ENCODE peak calls at places on chromosomes 16 and 17, in six cellular contexts. R is pancreas, D is tibial nerve, A is A549, V is foreskin fibroblast, H is osteocyte. C is an unnamed sample.
A peak's percentile ranks its signal among the peaks of the same experiment; 100 is the strongest.

GRCh38 chr17:4498461-4499397 is at the start of gene SPNS2:
- DNase-seq in R (peak; percentile 70), D (no peak), A (peak; percentile 93), V (peak; percentile 38), H (no peak), C (peak; percentile 73)

GRCh38 chr17:66775262-66775661 is 59.7 kb upstream of the CACNG5 start:
- DNase-seq in R (no peak), D (no peak), A (no peak), V (no peak), H (no peak), C (no peak)

GRCh38 chr16:65372171-65372570 is 250.3 kb upstream of the CDH11 start:
- DNase-seq in R (no peak), D (no peak), A (no peak), V (no peak), H (no peak), C (no peak)

GRCh38 chr17:80379348-80379747 is 35.6 kb upstream of the ENDOV start:
- DNase-seq in R (no peak), D (no peak), A (no peak), V (no peak), H (no peak), C (no peak)

GRCh38 chr16:85306071-85306792 is 194.0 kb upstream of the CIBAR2 start:
- DNase-seq in R (peak; percentile 77), D (peak; percentile 87), A (no peak), V (peak; percentile 68), H (no peak), C (no peak)

GRCh38 chr17:68576811-68577551 is 24.2 kb downstream of the FAM20A start:
- DNase-seq in R (peak; percentile 15), D (peak; percentile 50), A (no peak), V (peak; percentile 60), H (no peak), C (no peak)

GRCh38 chr17:1315891-1316403 is 36.5 kb downstream of the TRARG1 start:
- DNase-seq in R (no peak), D (no peak), A (no peak), V (no peak), H (no peak), C (no peak)

GRCh38 chr17:43584666-43585102 is 38.5 kb upstream of the ETV4 start:
- DNase-seq in R (no peak), D (no peak), A (no peak), V (no peak), H (no peak), C (no peak)

GRCh38 chr17:19410875-19411291 is at the start of gene RNF112:
- DNase-seq in R (no peak), D (no peak), A (no peak), V (peak; percentile 32), H (no peak), C (no peak)

GRCh38 chr17:82751171-82751570 is 694 bp upstream of the TBCD start:
- DNase-seq in R (no peak), D (no peak), A (no peak), V (no peak), H (no peak), C (no peak)

GRCh38 chr17:68794636-68795503 is 160.3 kb downstream of the ABCA8 start:
- DNase-seq in R (no peak), D (peak; percentile 50), A (no peak), V (peak; percentile 77), H (no peak), C (no peak)

GRCh38 chr16:88804552-88805339 is 1.2 kb downstream of the CDT1 start:
- DNase-seq in R (peak; percentile 46), D (no peak), A (peak; percentile 36), V (no peak), H (no peak), C (peak; percentile 7)

GRCh38 chr17:7263071-7263800 is 958 bp upstream of the CLDN7 start:
- DNase-seq in R (peak; percentile 69), D (no peak), A (no peak), V (no peak), H (no peak), C (peak; percentile 55)

GRCh38 chr17:46046957-46047356 is 47.9 kb downstream of the STH start:
- DNase-seq in R (no peak), D (no peak), A (no peak), V (no peak), H (no peak), C (no peak)

GRCh38 chr16:75541236-75541635 is 5.3 kb upstream of the CHST5 start:
- DNase-seq in R (no peak), D (no peak), A (no peak), V (no peak), H (no peak), C (no peak)

GRCh38 chr17:81427446-81428120 is 32.3 kb downstream of the BAHCC1 start:
- DNase-seq in R (peak; percentile 86), D (no peak), A (no peak), V (no peak), H (no peak), C (no peak)

GRCh38 chr16:54930034-54930938 is at the start of gene IRX5:
- DNase-seq in R (peak; percentile 84), D (peak; percentile 64), A (peak; percentile 81), V (peak; percentile 99), H (peak; percentile 97), C (peak; percentile 79)

GRCh38 chr17:76197911-76198310 is 42.4 kb downstream of the RNF157 start:
- DNase-seq in R (no peak), D (no peak), A (no peak), V (no peak), H (no peak), C (no peak)

GRCh38 chr16:85321856-85322271 is 209.6 kb upstream of the CIBAR2 start:
- DNase-seq in R (peak; percentile 94), D (peak; percentile 93), A (no peak), V (peak; percentile 95), H (peak; percentile 90), C (no peak)

GRCh38 chr17:40461774-40462342 is 18.6 kb downstream of the IGFBP4 start:
- DNase-seq in R (no peak), D (no peak), A (no peak), V (no peak), H (no peak), C (no peak)

GRCh38 chr16:2278272-2278608 is 10.3 kb upstream of the RNPS1 start:
- DNase-seq in R (no peak), D (no peak), A (peak; percentile 33), V (no peak), H (no peak), C (no peak)

GRCh38 chr17:79341816-79342215 is 267.2 kb downstream of the ENGASE start:
- DNase-seq in R (no peak), D (no peak), A (no peak), V (no peak), H (no peak), C (no peak)

GRCh38 chr17:28230011-28230410 is 89.0 kb upstream of the TMEM97 start:
- DNase-seq in R (peak; percentile 70), D (no peak), A (no peak), V (no peak), H (no peak), C (no peak)

GRCh38 chr16:48833461-48833860 is 223.5 kb upstream of the N4BP1 start:
- DNase-seq in R (no peak), D (no peak), A (no peak), V (no peak), H (no peak), C (no peak)
- TF ChIP-seq CTCF in R (no peak), D (no peak), A (no peak), V (no peak), H (no peak), C (no peak)

DNA sequence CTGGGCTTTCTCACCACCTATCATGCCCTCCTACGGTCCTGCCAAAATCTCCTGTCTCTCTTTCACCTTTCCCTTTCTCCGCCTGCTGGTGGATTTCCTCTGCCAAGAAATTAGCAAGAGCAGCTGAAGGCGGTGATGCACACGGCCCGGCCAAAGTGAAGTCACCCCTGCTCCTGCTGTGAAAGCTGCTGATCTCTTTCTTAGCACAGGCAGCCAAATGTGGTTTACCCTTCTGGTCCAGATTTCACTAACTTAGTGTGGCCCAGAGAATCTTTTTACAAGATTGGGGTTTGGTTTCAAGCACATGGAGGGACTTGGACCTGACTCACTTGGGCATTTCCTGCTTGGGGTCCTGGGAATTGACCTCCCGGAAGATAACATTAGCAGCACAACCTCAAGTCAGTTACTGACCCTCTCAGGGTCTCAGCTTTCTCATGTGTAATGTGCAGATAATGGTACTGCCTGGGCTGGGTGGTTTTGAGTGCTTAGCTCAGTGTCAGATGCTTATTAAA is 155.7 kb downstream of the SOCS1 start:
- DNase-seq in R (no peak), D (peak; percentile 67), A (no peak), V (peak; percentile 91), H (no peak), C (peak; percentile 18)
- TF ChIP-seq CTCF in R (no peak), D (peak; percentile 52), A (no peak), V (peak; percentile 55), H (peak; percentile 51), C (no peak)

GRCh38 chr17:42096360-42097111 is 1.7 kb downstream of the ZNF385C start:
- DNase-seq in R (no peak), D (no peak), A (no peak), V (no peak), H (no peak), C (no peak)
- TF ChIP-seq CTCF in R (no peak), D (no peak), A (no peak), V (no peak), H (no peak), C (no peak)

GRCh38 chr17:37360632-37361031 is 15.2 kb upstream of the C17orf78 start:
- DNase-seq in R (no peak), D (no peak), A (peak; percentile 62), V (peak; percentile 32), H (no peak), C (no peak)

GRCh38 chr17:37359682-37360188 is 16.1 kb upstream of the C17orf78 start:
- DNase-seq in R (no peak), D (no peak), A (no peak), V (peak; percentile 24), H (no peak), C (no peak)

GRCh38 chr17:37358098-37358829 is 17.5 kb upstream of the C17orf78 start:
- DNase-seq in R (peak; percentile 39), D (peak; percentile 16), A (peak; percentile 82), V (peak; percentile 25), H (peak; percentile 83), C (peak; percentile 65)

GRCh38 chr17:37361543-37361942 is 14.2 kb upstream of the C17orf78 start:
- DNase-seq in R (no peak), D (no peak), A (no peak), V (no peak), H (no peak), C (no peak)

GRCh38 chr17:37358830-37359681 is 16.7 kb upstream of the C17orf78 start:
- DNase-seq in R (peak; percentile 95), D (peak; percentile 88), A (peak; percentile 96), V (peak; percentile 98), H (peak; percentile 95), C (peak; percentile 99)
- TF ChIP-seq CTCF in R (peak; percentile 6), D (peak; percentile 77), A (peak; percentile 9), V (no peak), H (peak; percentile 52), C (peak; percentile 55)

GRCh38 chr16:81729451-81729850 is 49.6 kb upstream of the PLCG2 start:
- DNase-seq in R (no peak), D (no peak), A (no peak), V (no peak), H (no peak), C (no peak)
- TF ChIP-seq CTCF in R (no peak), D (no peak), A (no peak), V (no peak), H (no peak), C (no peak)